ENCODE peak calls at places on chromosome 1, in six cellular contexts. One of them, this sample, is unnamed.

GRCh38 chr1:35448344-35448801 is 108.8 kb downstream of the KIAA0319L start:
- DNase-seq in fibroblast of lung: peak
- DNase-seq in cardiac muscle cell: peak
- DNase-seq in transverse colon: no peak
- DNase-seq in dorsolateral prefrontal cortex: no peak
- DNase-seq in ovary: no peak
- DNase-seq in this sample: peak

GRCh38 chr1:22133928-22134324 is 9.0 kb downstream of the WNT4 start:
- DNase-seq in fibroblast of lung: no peak
- DNase-seq in cardiac muscle cell: no peak
- DNase-seq in transverse colon: no peak
- DNase-seq in dorsolateral prefrontal cortex: no peak
- DNase-seq in ovary: no peak
- DNase-seq in this sample: no peak

GRCh38 chr1:117007719-117008013 is 6.1 kb downstream of the CD101 start:
- DNase-seq in fibroblast of lung: no peak
- DNase-seq in cardiac muscle cell: no peak
- DNase-seq in transverse colon: no peak
- DNase-seq in dorsolateral prefrontal cortex: no peak
- DNase-seq in ovary: no peak
- DNase-seq in this sample: no peak

GRCh38 chr1:111747282-111747734 is 8.1 kb upstream of the INKA2 start:
- DNase-seq in fibroblast of lung: peak
- DNase-seq in cardiac muscle cell: peak
- DNase-seq in transverse colon: peak
- DNase-seq in dorsolateral prefrontal cortex: no peak
- DNase-seq in ovary: no peak
- DNase-seq in this sample: no peak

GRCh38 chr1:94746635-94747525 is 73.3 kb upstream of the SLC44A3 start:
- DNase-seq in fibroblast of lung: no peak
- DNase-seq in cardiac muscle cell: peak
- DNase-seq in transverse colon: no peak
- DNase-seq in dorsolateral prefrontal cortex: no peak
- DNase-seq in ovary: no peak
- DNase-seq in this sample: no peak

GRCh38 chr1:216822480-216822879 is 99.3 kb upstream of the ESRRG start:
- DNase-seq in fibroblast of lung: no peak
- DNase-seq in cardiac muscle cell: no peak
- DNase-seq in transverse colon: no peak
- DNase-seq in dorsolateral prefrontal cortex: no peak
- DNase-seq in ovary: no peak
- DNase-seq in this sample: no peak

GRCh38 chr1:215568287-215568692 is 1.2 kb downstream of the KCTD3 start:
- DNase-seq in fibroblast of lung: peak
- DNase-seq in cardiac muscle cell: peak
- DNase-seq in transverse colon: no peak
- DNase-seq in dorsolateral prefrontal cortex: no peak
- DNase-seq in ovary: peak
- DNase-seq in this sample: no peak

GRCh38 chr1:39395357-39395831 is 96.0 kb upstream of the BMP8A start:
- DNase-seq in fibroblast of lung: peak
- DNase-seq in cardiac muscle cell: peak
- DNase-seq in transverse colon: no peak
- DNase-seq in dorsolateral prefrontal cortex: no peak
- DNase-seq in ovary: no peak
- DNase-seq in this sample: peak

GRCh38 chr1:111214884-111215283 is 12.6 kb upstream of the CHI3L2 start:
- DNase-seq in fibroblast of lung: no peak
- DNase-seq in cardiac muscle cell: no peak
- DNase-seq in transverse colon: no peak
- DNase-seq in dorsolateral prefrontal cortex: no peak
- DNase-seq in ovary: no peak
- DNase-seq in this sample: no peak

GRCh38 chr1:23543707-23544443 is 12.8 kb upstream of the E2F2 start:
- DNase-seq in fibroblast of lung: no peak
- DNase-seq in cardiac muscle cell: no peak
- DNase-seq in transverse colon: no peak
- DNase-seq in dorsolateral prefrontal cortex: no peak
- DNase-seq in ovary: no peak
- DNase-seq in this sample: no peak

GRCh38 chr1:21311016-21311415 is 20.8 kb upstream of the ECE1 start:
- DNase-seq in fibroblast of lung: no peak
- DNase-seq in cardiac muscle cell: no peak
- DNase-seq in transverse colon: no peak
- DNase-seq in dorsolateral prefrontal cortex: peak
- DNase-seq in ovary: no peak
- DNase-seq in this sample: no peak

GRCh38 chr1:110292327-110292741 is 46.8 kb upstream of the RBM15 start:
- DNase-seq in fibroblast of lung: peak
- DNase-seq in cardiac muscle cell: no peak
- DNase-seq in transverse colon: no peak
- DNase-seq in dorsolateral prefrontal cortex: no peak
- DNase-seq in ovary: no peak
- DNase-seq in this sample: no peak

GRCh38 chr1:15975358-15975804 is 520 bp downstream of the ZBTB17 start:
- DNase-seq in fibroblast of lung: peak
- DNase-seq in cardiac muscle cell: peak
- DNase-seq in transverse colon: peak
- DNase-seq in dorsolateral prefrontal cortex: peak
- DNase-seq in ovary: no peak
- DNase-seq in this sample: no peak

GRCh38 chr1:153364766-153365678 is 7.4 kb downstream of the S100A9 start:
- DNase-seq in fibroblast of lung: no peak
- DNase-seq in cardiac muscle cell: no peak
- DNase-seq in transverse colon: no peak
- DNase-seq in dorsolateral prefrontal cortex: no peak
- DNase-seq in ovary: no peak
- DNase-seq in this sample: no peak

GRCh38 chr1:43935711-43936427 is 2.3 kb downstream of the ARTN start:
- DNase-seq in fibroblast of lung: no peak
- DNase-seq in cardiac muscle cell: no peak
- DNase-seq in transverse colon: peak
- DNase-seq in dorsolateral prefrontal cortex: no peak
- DNase-seq in ovary: no peak
- DNase-seq in this sample: no peak

GRCh38 chr1:46461809-46462448 is 27.7 kb upstream of the DMBX1 start:
- DNase-seq in fibroblast of lung: peak
- DNase-seq in cardiac muscle cell: no peak
- DNase-seq in transverse colon: no peak
- DNase-seq in dorsolateral prefrontal cortex: no peak
- DNase-seq in ovary: no peak
- DNase-seq in this sample: no peak

GRCh38 chr1:168179411-168180147 is 817 bp downstream of the TIPRL start:
- DNase-seq in fibroblast of lung: peak
- DNase-seq in cardiac muscle cell: peak
- DNase-seq in transverse colon: no peak
- DNase-seq in dorsolateral prefrontal cortex: no peak
- DNase-seq in ovary: no peak
- DNase-seq in this sample: no peak

GRCh38 chr1:86541859-86542258 is 5.0 kb upstream of the CLCA4 start:
- DNase-seq in fibroblast of lung: no peak
- DNase-seq in cardiac muscle cell: no peak
- DNase-seq in transverse colon: no peak
- DNase-seq in dorsolateral prefrontal cortex: no peak
- DNase-seq in ovary: no peak
- DNase-seq in this sample: no peak

GRCh38 chr1:162677607-162678371 is 45.5 kb downstream of the DDR2 start:
- DNase-seq in fibroblast of lung: no peak
- DNase-seq in cardiac muscle cell: no peak
- DNase-seq in transverse colon: no peak
- DNase-seq in dorsolateral prefrontal cortex: no peak
- DNase-seq in ovary: no peak
- DNase-seq in this sample: no peak

GRCh38 chr1:209389258-209389657 is 194.3 kb upstream of the CAMK1G start:
- DNase-seq in fibroblast of lung: peak
- DNase-seq in cardiac muscle cell: peak
- DNase-seq in transverse colon: no peak
- DNase-seq in dorsolateral prefrontal cortex: no peak
- DNase-seq in ovary: no peak
- DNase-seq in this sample: peak

GRCh38 chr1:54716299-54717047 is 812 bp downstream of the TTC4 start:
- DNase-seq in fibroblast of lung: peak
- DNase-seq in cardiac muscle cell: no peak
- DNase-seq in transverse colon: no peak
- DNase-seq in dorsolateral prefrontal cortex: no peak
- DNase-seq in ovary: no peak
- DNase-seq in this sample: peak

GRCh38 chr1:247281001-247281574 is 25.2 kb downstream of the VN1R5 start:
- DNase-seq in fibroblast of lung: peak
- DNase-seq in cardiac muscle cell: peak
- DNase-seq in transverse colon: no peak
- DNase-seq in dorsolateral prefrontal cortex: no peak
- DNase-seq in ovary: no peak
- DNase-seq in this sample: no peak

GRCh38 chr1:2108213-2108876 is 58.1 kb downstream of the PRKCZ start:
- DNase-seq in fibroblast of lung: peak
- DNase-seq in cardiac muscle cell: peak
- DNase-seq in transverse colon: no peak
- DNase-seq in dorsolateral prefrontal cortex: no peak
- DNase-seq in ovary: no peak
- DNase-seq in this sample: no peak
- TF ChIP-seq CTCF in fibroblast of lung: peak
- TF ChIP-seq CTCF in cardiac muscle cell: peak
- TF ChIP-seq CTCF in transverse colon: peak
- TF ChIP-seq CTCF in dorsolateral prefrontal cortex: peak
- TF ChIP-seq CTCF in ovary: no peak
- TF ChIP-seq CTCF in this sample: peak

GRCh38 chr1:159465191-159465603 is 25.7 kb downstream of the OR10J1 start:
- DNase-seq in fibroblast of lung: no peak
- DNase-seq in cardiac muscle cell: no peak
- DNase-seq in transverse colon: no peak
- DNase-seq in dorsolateral prefrontal cortex: no peak
- DNase-seq in ovary: no peak
- DNase-seq in this sample: no peak
- H3K4me3 ChIP-seq in fibroblast of lung: no peak
- H3K4me3 ChIP-seq in cardiac muscle cell: no peak
- H3K4me3 ChIP-seq in transverse colon: no peak
- H3K4me3 ChIP-seq in dorsolateral prefrontal cortex: no peak
- H3K4me3 ChIP-seq in ovary: no peak
- H3K4me3 ChIP-seq in this sample: no peak

DNA sequence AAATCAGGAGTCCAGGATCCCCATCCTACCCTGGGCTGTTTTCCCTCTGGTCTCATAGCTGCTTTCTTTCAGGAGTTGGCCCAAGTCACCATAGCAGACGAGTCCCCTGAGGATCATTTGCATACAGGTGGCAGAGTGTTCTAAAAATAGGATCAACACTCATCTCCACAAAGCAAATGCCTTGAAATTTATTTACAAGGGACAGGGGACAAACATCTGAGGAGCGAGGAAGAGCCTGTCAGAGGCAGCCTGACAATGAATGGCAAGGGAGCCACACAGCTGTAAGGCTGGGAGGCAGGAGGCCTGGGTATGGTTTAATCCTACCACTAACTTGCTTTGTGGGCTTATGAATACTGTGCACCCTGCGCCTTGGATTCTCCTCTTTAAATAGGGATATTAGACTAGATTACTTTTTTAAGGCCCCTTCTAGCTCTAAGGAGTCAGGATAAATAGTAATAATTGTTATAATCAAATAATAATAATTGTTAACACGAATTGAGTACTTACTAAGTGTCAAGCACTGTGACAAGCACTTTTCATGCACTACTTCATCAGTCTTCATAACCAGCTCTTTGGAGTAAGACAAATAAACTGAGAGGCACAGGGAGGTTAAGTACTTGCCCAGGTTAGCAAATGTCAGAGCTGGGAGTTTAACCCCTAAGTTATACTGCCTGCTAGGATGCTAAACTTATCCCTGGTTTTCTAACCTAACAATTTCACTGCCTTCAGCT is 34.5 kb downstream of the RAB3B start:
- DNase-seq in fibroblast of lung: no peak
- DNase-seq in cardiac muscle cell: no peak
- DNase-seq in transverse colon: no peak
- DNase-seq in dorsolateral prefrontal cortex: no peak
- DNase-seq in ovary: no peak
- DNase-seq in this sample: no peak
- TF ChIP-seq CTCF in fibroblast of lung: no peak
- TF ChIP-seq CTCF in cardiac muscle cell: no peak
- TF ChIP-seq CTCF in transverse colon: no peak
- TF ChIP-seq CTCF in dorsolateral prefrontal cortex: no peak
- TF ChIP-seq CTCF in ovary: no peak
- TF ChIP-seq CTCF in this sample: no peak

GRCh38 chr1:235075955-235076308 is 52.7 kb downstream of the TOMM20 start:
- DNase-seq in fibroblast of lung: no peak
- DNase-seq in cardiac muscle cell: no peak
- DNase-seq in transverse colon: no peak
- DNase-seq in dorsolateral prefrontal cortex: no peak
- DNase-seq in ovary: no peak
- DNase-seq in this sample: no peak

GRCh38 chr1:235077163-235077540 is 51.5 kb downstream of the TOMM20 start:
- DNase-seq in fibroblast of lung: no peak
- DNase-seq in cardiac muscle cell: no peak
- DNase-seq in transverse colon: no peak
- DNase-seq in dorsolateral prefrontal cortex: no peak
- DNase-seq in ovary: no peak
- DNase-seq in this sample: no peak

GRCh38 chr1:235075121-235075954 is 53.3 kb downstream of the TOMM20 start:
- DNase-seq in fibroblast of lung: peak
- DNase-seq in cardiac muscle cell: peak
- DNase-seq in transverse colon: peak
- DNase-seq in dorsolateral prefrontal cortex: peak
- DNase-seq in ovary: peak
- DNase-seq in this sample: peak

GRCh38 chr1:235077571-235078479 is 50.8 kb downstream of the TOMM20 start:
- DNase-seq in fibroblast of lung: no peak
- DNase-seq in cardiac muscle cell: no peak
- DNase-seq in transverse colon: no peak
- DNase-seq in dorsolateral prefrontal cortex: no peak
- DNase-seq in ovary: no peak
- DNase-seq in this sample: no peak

DNA sequence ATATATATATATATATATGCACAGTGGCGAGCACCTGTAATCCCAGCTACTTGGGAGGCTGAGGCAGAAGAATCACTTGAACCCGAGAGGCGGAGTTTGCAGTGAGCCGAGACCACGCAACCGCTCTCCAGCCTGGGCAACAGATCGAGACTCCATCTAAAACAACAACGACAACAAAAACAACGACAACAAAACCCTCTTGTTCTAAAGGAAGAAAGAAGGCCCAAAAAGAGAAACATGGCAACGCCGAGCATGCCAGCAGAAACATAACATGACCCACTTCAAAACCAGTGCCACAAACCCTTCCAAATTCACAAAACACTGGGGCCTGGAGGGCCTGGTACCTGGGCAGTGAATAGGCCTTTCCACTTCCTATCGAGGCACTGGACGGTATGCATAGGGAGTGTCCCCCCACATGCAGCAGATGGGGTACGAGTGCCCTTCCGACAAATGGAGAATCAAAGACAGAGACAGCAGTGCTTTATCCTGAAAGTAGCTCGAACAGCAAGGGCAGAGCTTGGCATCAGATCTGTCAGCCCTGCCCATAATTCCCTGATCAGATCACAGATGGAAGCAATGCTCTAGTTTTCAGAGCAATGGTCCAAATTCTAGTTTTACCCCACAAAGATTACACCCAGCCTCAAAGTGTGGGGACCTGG is 52.0 kb downstream of the TOMM20 start:
- DNase-seq in fibroblast of lung: no peak
- DNase-seq in cardiac muscle cell: no peak
- DNase-seq in transverse colon: no peak
- DNase-seq in dorsolateral prefrontal cortex: no peak
- DNase-seq in ovary: no peak
- DNase-seq in this sample: no peak
- H3K4me3 ChIP-seq in fibroblast of lung: no peak
- H3K4me3 ChIP-seq in cardiac muscle cell: no peak
- H3K4me3 ChIP-seq in transverse colon: no peak
- H3K4me3 ChIP-seq in dorsolateral prefrontal cortex: no peak
- H3K4me3 ChIP-seq in ovary: no peak
- H3K4me3 ChIP-seq in this sample: no peak

This sample was measured in AG04449.